ENCODE peak calls at places on chromosome 16, in six cellular contexts. A is right cardiac atrium, W is ELR, J is T-cell, C is H9, G is psoas muscle. V is an unnamed sample.

GRCh38 chr16:53055603-53056527 is 1.1 kb downstream of the CHD9 start:
- DNase-seq in C (peak), W (peak), G (no peak), J (no peak), A (peak), V (peak)

GRCh38 chr16:13957197-13958078 is 37.5 kb downstream of the ERCC4 start:
- DNase-seq in C (no peak), A (peak), W (peak), G (peak), J (no peak), V (peak)

GRCh38 chr16:50888486-50889261 is 146.8 kb downstream of the CYLD start:
- DNase-seq in G (no peak), C (no peak), A (no peak), W (no peak), J (no peak), V (no peak)

GRCh38 chr16:12951392-12951791 is 50.0 kb downstream of the SHISA9 start:
- DNase-seq in W (no peak), G (no peak), J (no peak), A (no peak), C (no peak), V (no peak)

GRCh38 chr16:70520612-70521297 is 2.6 kb downstream of the COG4 start:
- DNase-seq in A (no peak), G (no peak), W (peak), C (no peak), J (no peak), V (no peak)

GRCh38 chr16:23182206-23182674 is 305 bp upstream of the SCNN1G start:
- DNase-seq in J (peak), C (peak), G (peak), A (peak), W (peak), V (peak)

GRCh38 chr16:25155553-25156460 is 44.3 kb downstream of the LCMT1 start:
- DNase-seq in G (no peak), W (peak), C (no peak), J (no peak), A (no peak), V (peak)

GRCh38 chr16:54397190-54397835 is 110.7 kb upstream of the IRX3 start:
- DNase-seq in W (peak), J (no peak), A (no peak), C (no peak), G (no peak), V (no peak)

GRCh38 chr16:77273815-77274214 is 74.6 kb downstream of the SYCE1L start:
- DNase-seq in A (no peak), J (no peak), W (no peak), C (no peak), G (no peak), V (peak)

GRCh38 chr16:9479008-9479407 is 387.6 kb downstream of the HAPSTR1 start:
- DNase-seq in J (no peak), C (no peak), W (no peak), A (no peak), G (no peak), V (no peak)

V was measured in renal cortical epithelial cell.